ENCODE peak calls at places on chromosomes 1 and 21, in eight cellular contexts. P is activated B cell treated with CpG ODN at 0.5 μM for 24 hours, X is heart right ventricle, B is heart left ventricle, E is left ventricle myocardium inferior, D is IMR-90, K is choroid plexus epithelial cell, S is Calu3. Y is an unnamed sample.

GRCh38 chr1:61742620-61743431 is 546 bp downstream of the PATJ start:
- DNase-seq in B (peak; percentile 51), D (peak; percentile 35), K (peak; percentile 28), X (peak; percentile 62), S (peak; percentile 51), P (no peak), E (peak; percentile 59), Y (no peak)

GRCh38 chr1:205528887-205529825 is 24.7 kb downstream of the CDK18 start:
- DNase-seq in E (peak; percentile 82), B (peak; percentile 77), P (peak; percentile 84), X (peak; percentile 85), D (peak; percentile 50), K (peak; percentile 70), S (peak; percentile 95), Y (peak; percentile 79)

GRCh38 chr1:32331549-32331948 is 4.5 kb downstream of the MARCKSL1 start:
- DNase-seq in E (no peak), P (no peak), D (no peak), S (no peak), B (no peak), X (no peak), K (no peak), Y (no peak)

GRCh38 chr1:201739054-201739453 is 89.9 kb upstream of the IPO9 start:
- DNase-seq in E (no peak), B (no peak), D (no peak), S (no peak), P (no peak), K (peak; percentile 52), X (no peak), Y (no peak)

GRCh38 chr1:173527151-173527826 is 50.2 kb downstream of the PRDX6 start:
- DNase-seq in E (no peak), P (no peak), S (no peak), B (peak; percentile 28), D (no peak), X (no peak), K (peak; percentile 94), Y (peak; percentile 48)

GRCh38 chr1:163747261-163747660 is 425.5 kb downstream of the NUF2 start:
- DNase-seq in B (no peak), E (no peak), S (no peak), X (no peak), P (no peak), D (no peak), K (no peak), Y (no peak)

GRCh38 chr1:14318830-14319229 is 279.7 kb upstream of the KAZN start:
- DNase-seq in P (no peak), B (no peak), K (no peak), D (no peak), X (no peak), S (no peak), E (no peak), Y (no peak)

GRCh38 chr1:41629136-41629535 is 144.7 kb upstream of the EDN2 start:
- DNase-seq in D (no peak), X (no peak), S (no peak), E (no peak), K (no peak), P (no peak), B (no peak), Y (no peak)

GRCh38 chr1:200442537-200443169 is 32.8 kb upstream of the ZNF281 start:
- DNase-seq in B (no peak), P (no peak), K (no peak), D (no peak), X (no peak), E (no peak), S (no peak), Y (no peak)

GRCh38 chr1:231337043-231337471 is 595 bp downstream of the EXOC8 start:
- DNase-seq in E (peak; percentile 29), S (no peak), D (no peak), K (peak; percentile 36), B (no peak), P (no peak), X (peak; percentile 35), Y (no peak)

GRCh38 chr21:42459583-42460215 is 36.3 kb downstream of the RSPH1 start:
- DNase-seq in B (no peak), D (no peak), P (peak; percentile 15), K (no peak), S (no peak), E (no peak), X (no peak), Y (no peak)

GRCh38 chr1:17861685-17862084 is 106.6 kb downstream of the ACTL8 start:
- DNase-seq in B (no peak), E (no peak), K (peak; percentile 88), D (no peak), P (no peak), X (no peak), S (no peak), Y (no peak)

DNA sequence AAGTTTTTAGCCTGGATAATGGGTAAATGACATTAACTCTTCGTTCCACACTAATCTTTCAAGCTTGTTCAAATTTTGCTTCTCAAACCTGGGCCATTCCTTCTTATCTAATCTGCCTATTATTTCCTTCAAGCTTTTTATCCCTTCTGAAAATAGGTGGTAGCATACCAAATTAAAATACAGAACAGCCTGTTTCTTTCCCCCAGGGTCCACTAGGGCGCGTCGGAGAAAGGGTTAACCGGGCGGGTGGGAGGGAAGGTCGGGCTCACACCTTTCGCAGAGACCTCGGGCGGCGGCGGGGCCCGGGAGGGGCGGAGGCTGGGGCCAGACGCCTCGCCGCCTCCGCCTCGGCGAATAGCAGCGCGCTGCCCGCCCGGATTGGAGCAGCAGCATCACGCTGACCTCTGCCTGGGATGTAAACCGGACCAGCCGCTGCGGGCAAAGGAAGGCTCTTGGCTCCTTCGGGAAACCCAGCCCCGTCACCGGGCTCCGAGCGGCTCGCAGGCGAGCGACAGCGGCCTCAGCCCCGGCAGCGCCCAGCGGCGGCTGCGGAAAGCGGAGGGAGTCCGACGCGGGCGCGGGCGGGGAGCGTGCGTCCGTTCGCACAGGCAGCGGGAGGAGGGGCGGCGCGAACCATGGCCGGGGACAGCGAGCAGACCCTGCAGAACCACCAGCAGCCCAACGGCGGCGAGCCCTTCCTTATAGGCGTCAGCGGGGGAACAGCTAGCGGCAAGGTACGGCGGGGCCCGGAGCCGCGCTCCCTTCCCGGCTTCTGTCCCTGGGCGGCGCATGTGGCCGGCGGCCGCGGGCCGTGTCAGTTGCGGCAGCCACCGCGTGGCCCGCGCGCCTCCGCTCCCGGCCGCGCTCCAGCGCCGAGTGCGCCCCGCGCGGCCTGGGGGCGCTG is at the start of gene UCK2:
- DNase-seq in D (peak; percentile 76), E (peak; percentile 77), B (peak; percentile 87), X (peak; percentile 78), P (peak; percentile 70), S (peak; percentile 87), K (peak; percentile 74), Y (no peak)
- TF ChIP-seq CTCF in D (peak; percentile 29), E (peak; percentile 24), B (no peak), X (no peak), P (no peak), S (no peak), K (peak; percentile 9), Y (no peak)

DNA sequence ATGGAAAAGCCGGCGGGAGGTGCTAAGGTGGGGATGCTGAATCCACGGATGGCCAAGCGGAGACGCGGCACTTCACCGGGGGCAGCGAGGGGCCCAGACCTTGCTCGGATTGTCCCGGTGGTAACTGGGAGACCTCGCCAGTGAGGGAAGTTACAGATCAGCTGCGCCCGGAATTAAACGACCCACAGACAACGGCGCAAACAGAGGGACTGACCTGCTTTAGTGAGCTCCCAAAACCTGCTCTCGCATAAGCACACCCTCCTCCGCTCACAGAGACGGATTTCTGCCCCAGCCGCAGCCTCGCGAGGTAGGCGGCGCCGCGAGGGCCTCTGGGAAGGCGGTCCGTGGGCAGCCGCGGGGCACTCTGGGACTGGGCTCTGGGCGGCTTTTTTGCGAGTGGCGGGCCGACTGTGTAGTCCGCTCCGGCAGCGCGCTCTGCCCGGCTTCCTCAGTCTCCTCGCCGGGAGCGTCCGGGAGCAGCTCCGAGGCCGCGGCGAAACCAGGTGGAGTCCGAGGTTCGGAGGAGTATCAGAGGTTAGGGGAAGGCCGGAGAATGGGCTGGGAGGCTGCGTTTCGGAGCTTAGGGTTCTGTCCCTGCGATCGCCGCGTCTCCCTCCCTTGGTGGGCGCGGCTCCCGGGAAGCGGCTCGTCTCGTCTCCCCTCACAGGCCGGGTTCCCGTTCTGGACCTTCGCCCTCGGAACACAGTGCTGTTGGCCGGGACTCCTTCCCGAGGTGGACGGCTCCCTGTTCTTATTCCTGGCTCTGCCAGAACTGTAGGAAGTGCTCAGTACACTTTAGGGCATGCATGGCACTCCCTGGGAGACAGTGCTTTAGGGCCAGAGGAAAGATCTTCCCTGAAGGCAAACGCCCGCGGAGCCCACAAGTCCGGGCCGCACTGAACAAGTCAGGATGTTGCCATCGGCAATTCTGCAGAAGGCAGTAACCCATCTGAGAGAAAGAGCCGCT is at the start of gene EXO5:
- DNase-seq in S (peak; percentile 78), D (peak; percentile 69), P (peak; percentile 78), B (peak; percentile 89), K (peak; percentile 79), X (peak; percentile 84), E (peak; percentile 86), Y (peak; percentile 45)
- TF ChIP-seq CTCF in S (no peak), D (no peak), P (no peak), B (no peak), K (no peak), X (no peak), E (no peak), Y (no peak)

DNA sequence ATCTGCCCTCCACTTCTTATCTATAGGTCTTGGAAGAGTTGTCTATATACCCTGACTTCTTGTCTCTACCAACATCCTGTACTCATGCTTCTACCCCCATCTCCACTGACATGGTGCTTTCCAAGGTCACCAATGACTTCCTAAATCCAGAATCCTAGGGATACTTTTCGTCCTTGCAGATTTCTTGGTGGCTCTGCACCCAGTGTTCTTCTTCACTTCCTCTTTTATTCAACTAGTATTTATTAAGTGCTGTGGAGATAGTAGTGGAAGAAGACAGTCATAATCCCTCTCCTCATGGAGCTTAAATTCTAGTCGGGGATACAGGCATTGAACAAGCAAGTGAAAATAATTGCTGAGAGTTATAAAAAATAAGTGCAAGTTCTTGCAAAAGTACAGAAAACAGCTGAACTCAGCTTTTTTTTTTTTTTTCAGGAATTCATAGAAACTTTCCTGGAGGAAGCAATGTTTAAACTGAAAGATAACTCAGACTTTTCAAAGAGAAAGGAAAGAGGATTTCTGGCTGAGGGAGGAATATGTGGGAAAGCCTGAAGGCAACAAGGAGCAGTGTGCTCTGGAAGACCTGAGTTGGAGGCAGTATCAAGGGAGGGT is 38.2 kb upstream of the CYP4B1 start:
- DNase-seq in B (no peak), D (no peak), X (no peak), S (no peak), K (no peak), P (no peak), E (no peak), Y (no peak)
- TF ChIP-seq CTCF in B (no peak), D (no peak), X (no peak), S (no peak), K (no peak), P (no peak), E (no peak), Y (no peak)

GRCh38 chr1:155093938-155094621 is 15.4 kb downstream of the EFNA3 start:
- DNase-seq in P (no peak), S (no peak), K (peak; percentile 76), X (peak; percentile 40), E (no peak), B (no peak), D (peak; percentile 45), Y (no peak)

GRCh38 chr1:155092131-155092530 is 13.5 kb downstream of the EFNA3 start:
- DNase-seq in S (no peak), K (no peak), X (no peak), E (no peak), B (no peak), D (no peak), P (no peak), Y (no peak)

GRCh38 chr1:155092641-155093040 is 14.0 kb downstream of the EFNA3 start:
- DNase-seq in E (no peak), D (no peak), K (no peak), P (no peak), S (no peak), X (no peak), B (no peak), Y (no peak)

GRCh38 chr1:155091071-155092051 is 12.7 kb downstream of the EFNA3 start:
- DNase-seq in S (peak; percentile 91), D (peak; percentile 54), K (peak; percentile 72), B (peak; percentile 80), P (peak; percentile 76), E (peak; percentile 70), X (peak; percentile 84), Y (peak; percentile 81)

GRCh38 chr1:155094622-155094948 is 15.9 kb downstream of the EFNA3 start:
- DNase-seq in P (no peak), E (no peak), D (no peak), X (no peak), K (no peak), S (no peak), B (no peak), Y (no peak)
- TF ChIP-seq CTCF in P (no peak), E (no peak), D (no peak), X (no peak), K (no peak), S (no peak), B (no peak), Y (no peak)

Y was measured in omental fat pad.